ENCODE peak calls at places on chromosome 19, in five cellular contexts. T, K, W, S and H are unnamed samples.

GRCh38 chr19:52941941-52942370 is 18.7 kb upstream of the ZNF888 start:
- DNase-seq in K (peak; percentile 44), S (peak; percentile 30), W (peak; percentile 56), T (peak; percentile 27), H (peak; percentile 41)

GRCh38 chr19:28426110-28426901 is 786.6 kb downstream of the UQCRFS1 start:
- DNase-seq in T (no peak), S (no peak), K (no peak), W (no peak), H (no peak)

GRCh38 chr19:7199613-7200533 is 94.3 kb downstream of the INSR start:
- DNase-seq in T (no peak), S (no peak), W (peak; percentile 20), K (no peak), H (no peak)

GRCh38 chr19:46361915-46362314 is 15.0 kb downstream of the PPP5C start:
- DNase-seq in T (no peak), S (no peak), K (no peak), W (no peak), H (no peak)

GRCh38 chr19:35052599-35053190 is 11.2 kb downstream of the HPN start:
- DNase-seq in K (no peak), T (no peak), S (no peak), W (no peak), H (no peak)

GRCh38 chr19:1488282-1488601 is 1.9 kb downstream of the PCSK4 start:
- DNase-seq in T (no peak), S (no peak), W (no peak), K (no peak), H (no peak)

GRCh38 chr19:18167011-18167410 is 6.6 kb upstream of the IFI30 start:
- DNase-seq in S (no peak), W (no peak), K (no peak), T (no peak), H (no peak)

GRCh38 chr19:38055040-38055439 is 148.0 kb downstream of the SIPA1L3 start:
- DNase-seq in K (no peak), W (no peak), S (no peak), T (no peak), H (no peak)

GRCh38 chr19:42216653-42217521 is 590 bp downstream of the DEDD2 start:
- DNase-seq in W (peak; percentile 58), S (peak; percentile 15), T (peak; percentile 46), K (peak; percentile 58), H (peak; percentile 54)

GRCh38 chr19:18006895-18007604 is 920 bp upstream of the ARRDC2 start:
- DNase-seq in K (peak; percentile 82), T (peak; percentile 81), S (peak; percentile 92), W (peak; percentile 83), H (peak; percentile 86)

GRCh38 chr19:2495130-2495641 is 19.3 kb downstream of the GADD45B start:
- DNase-seq in W (peak; percentile 42), S (peak; percentile 71), T (peak; percentile 83), K (no peak), H (peak; percentile 64)

GRCh38 chr19:46697142-46697960 is 19.6 kb downstream of the PRKD2 start:
- DNase-seq in K (peak; percentile 51), S (no peak), T (peak; percentile 89), W (peak; percentile 31), H (peak; percentile 75)

GRCh38 chr19:7415163-7415856 is 66.6 kb downstream of the ARHGEF18 start:
- DNase-seq in S (no peak), T (no peak), W (no peak), K (no peak), H (no peak)

GRCh38 chr19:2166741-2167738 is 3.3 kb downstream of the DOT1L start:
- DNase-seq in S (peak; percentile 70), W (peak; percentile 86), T (peak; percentile 86), K (no peak), H (peak; percentile 85)

GRCh38 chr19:23823952-23824389 is 65.3 kb upstream of the ZNF681 start:
- DNase-seq in K (no peak), T (no peak), S (peak; percentile 20), W (peak; percentile 52), H (peak; percentile 4)

GRCh38 chr19:16042533-16043085 is 33.7 kb upstream of the TPM4 start:
- DNase-seq in W (peak; percentile 11), S (peak; percentile 9), T (no peak), K (no peak), H (no peak)

GRCh38 chr19:15449620-15450527 is at the start of gene WIZ:
- DNase-seq in W (peak; percentile 80), S (peak; percentile 72), K (peak; percentile 87), T (peak; percentile 91), H (peak; percentile 82)

GRCh38 chr19:4914736-4915501 is 5.6 kb downstream of the UHRF1 start:
- DNase-seq in W (peak; percentile 96), S (peak; percentile 98), K (peak; percentile 90), T (no peak), H (peak; percentile 67)

GRCh38 chr19:35493971-35494370 is 3.7 kb upstream of the KRTDAP start:
- DNase-seq in S (no peak), K (no peak), T (no peak), W (no peak), H (no peak)

GRCh38 chr19:11821474-11821873 is 7.4 kb downstream of the ZNF440 start:
- DNase-seq in K (no peak), T (no peak), S (peak; percentile 14), W (peak; percentile 46), H (no peak)

GRCh38 chr19:14476663-14477401 is 1.7 kb upstream of the PTGER1 start:
- DNase-seq in T (no peak), W (peak; percentile 61), K (no peak), S (peak; percentile 83), H (no peak)

GRCh38 chr19:28595722-28596121 is 617.2 kb downstream of the UQCRFS1 start:
- DNase-seq in W (no peak), T (no peak), S (no peak), K (no peak), H (no peak)

GRCh38 chr19:45681391-45682015 is 10.2 kb downstream of the SNRPD2 start:
- DNase-seq in K (peak; percentile 91), T (peak; percentile 83), S (peak; percentile 90), W (peak; percentile 82), H (peak; percentile 90)

GRCh38 chr19:9970481-9970880 is 34.2 kb upstream of the OLFM2 start:
- DNase-seq in S (no peak), K (no peak), W (no peak), T (no peak), H (no peak)

GRCh38 chr19:13493516-13494310 is 12.6 kb downstream of the CACNA1A start:
- DNase-seq in W (peak; percentile 5), K (no peak), S (peak; percentile 37), T (no peak), H (peak; percentile 5)